ENCODE peak calls at places on chromosomes 11 and 22, in six cellular contexts. X is glutamatergic neuron; J is fibroblast of lung; K is foreskin fibroblast; O is nephron progenitor cell; I is CD8-positive, alpha-beta T cell. W is an unnamed sample.

GRCh38 chr11:36608491-36609199 is 10.6 kb upstream of the RAG2 start:
- DNase-seq in O (no peak), I (no peak), J (no peak), X (no peak), K (no peak), W (no peak)

GRCh38 chr22:42717197-42717967 is 3.3 kb downstream of the A4GALT start:
- DNase-seq in J (no peak), X (peak), O (peak), I (no peak), K (no peak), W (no peak)

GRCh38 chr11:105838668-105839403 is 183.2 kb downstream of the MSANTD4 start:
- DNase-seq in O (no peak), K (peak), I (no peak), X (no peak), J (peak), W (no peak)

GRCh38 chr11:128900468-128900867 is 9.3 kb downstream of the KCNJ5 start:
- DNase-seq in K (no peak), X (no peak), I (no peak), J (no peak), O (no peak), W (no peak)

GRCh38 chr11:10351768-10352641 is 47.1 kb downstream of the ADM start:
- DNase-seq in I (no peak), X (peak), J (peak), O (no peak), K (peak), W (no peak)

GRCh38 chr11:33616552-33616951 is 84.1 kb downstream of the C11orf91 start:
- DNase-seq in O (no peak), J (no peak), X (no peak), K (no peak), I (no peak), W (no peak)

GRCh38 chr11:109911488-109911887 is 181.7 kb upstream of the ZC3H12C start:
- DNase-seq in X (no peak), J (no peak), I (no peak), K (no peak), O (no peak), W (no peak)

GRCh38 chr22:49469896-49470740 is 357.6 kb downstream of the BRD1 start:
- DNase-seq in I (no peak), O (no peak), X (no peak), K (no peak), J (no peak), W (no peak)

GRCh38 chr22:28435271-28435825 is 244.3 kb downstream of the TTC28 start:
- DNase-seq in J (no peak), X (no peak), K (no peak), I (no peak), O (no peak), W (no peak)

GRCh38 chr11:35600439-35600838 is 17.8 kb upstream of the FJX1 start:
- DNase-seq in X (no peak), I (no peak), J (no peak), K (no peak), O (no peak), W (no peak)

GRCh38 chr11:77082838-77083552 is 16.2 kb downstream of the CAPN5 start:
- DNase-seq in J (peak), O (no peak), X (peak), I (peak), K (no peak), W (no peak)

GRCh38 chr11:34105957-34106504 is 602 bp downstream of the NAT10 start:
- DNase-seq in J (peak), I (no peak), X (no peak), O (no peak), K (no peak), W (no peak)

GRCh38 chr22:22748297-22748743 is 103.9 kb downstream of the GGTLC2 start:
- DNase-seq in J (peak), I (peak), O (peak), K (peak), X (peak), W (peak)

DNA sequence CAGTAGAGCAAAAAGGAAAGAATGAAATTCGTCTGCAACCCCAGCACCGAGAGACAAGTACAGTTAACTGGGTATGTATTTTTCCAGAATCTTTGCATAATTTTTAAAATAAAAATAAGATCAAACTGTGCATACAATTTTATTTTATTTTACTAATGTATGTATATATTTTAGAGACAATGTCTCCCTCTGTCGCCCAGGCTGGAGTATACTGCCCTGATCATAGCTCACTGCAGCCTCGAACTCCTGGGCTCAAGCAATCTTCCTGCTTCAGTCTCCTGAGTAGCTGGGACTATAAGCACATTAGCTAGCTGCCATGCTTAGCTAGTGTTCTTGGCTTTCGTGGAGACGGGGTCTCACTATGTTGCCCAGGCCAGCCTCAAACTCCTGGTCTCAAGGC is 18.8 kb upstream of the DRD2 start:
- DNase-seq in J (no peak), X (no peak), O (no peak), I (no peak), K (no peak), W (no peak)
- TF ChIP-seq CTCF in J (no peak), X (no peak), O (no peak), I (no peak), K (no peak), W (no peak)

DNA sequence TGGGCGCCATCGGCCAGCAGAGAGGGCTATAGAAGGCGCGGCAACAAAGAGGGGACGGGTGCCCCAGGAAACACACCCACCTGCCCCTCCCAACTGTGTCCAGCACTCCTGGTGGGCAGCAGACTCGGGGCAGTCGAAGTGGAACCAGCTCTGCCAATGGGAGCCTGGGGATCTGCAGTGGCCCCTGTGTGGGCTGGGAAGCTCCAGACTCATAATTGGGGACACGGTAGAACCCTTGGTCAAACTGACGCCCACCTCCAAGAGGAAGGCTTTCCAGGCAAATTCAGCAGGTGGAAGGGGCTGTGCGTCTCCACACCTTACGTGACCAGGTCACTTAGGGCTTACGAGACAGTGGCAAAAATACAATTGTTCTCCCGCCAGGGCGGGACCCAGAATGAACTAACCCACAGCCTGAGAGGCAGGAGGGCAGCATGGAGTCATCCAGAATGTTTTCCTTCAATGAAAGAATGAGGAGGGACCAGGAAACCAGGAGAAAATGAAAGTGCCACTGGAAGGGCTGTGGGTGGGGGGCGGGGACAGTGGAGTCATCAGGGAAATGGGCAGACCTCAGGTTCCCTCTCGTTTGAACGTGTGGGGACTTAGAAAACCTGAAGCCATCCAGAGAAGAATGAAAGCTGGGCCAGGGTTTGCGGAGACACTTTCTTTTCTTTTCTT is 53.2 kb upstream of the SHANK2 start:
- DNase-seq in I (no peak), X (no peak), O (no peak), J (no peak), K (no peak), W (no peak)
- TF ChIP-seq CTCF in I (no peak), X (no peak), O (no peak), J (no peak), K (no peak), W (no peak)

DNA sequence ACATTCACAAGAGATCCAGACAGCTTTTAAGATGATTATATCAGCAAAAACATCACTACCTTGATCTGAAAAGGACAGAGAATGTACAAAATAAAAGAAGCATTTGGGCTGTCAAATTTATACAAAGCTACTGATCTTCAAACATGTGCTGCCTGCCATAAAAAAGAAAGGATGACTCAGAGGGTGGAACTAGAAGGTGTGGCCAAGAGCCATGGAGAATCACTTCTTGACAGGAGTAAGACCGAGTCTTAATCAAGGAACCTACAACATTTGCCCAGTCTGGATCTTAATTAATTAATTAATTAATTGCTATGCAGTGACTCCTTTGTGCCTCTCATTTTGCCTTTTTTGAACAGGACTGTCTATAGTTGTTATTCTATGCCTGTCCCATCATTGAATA is 33.2 kb downstream of the C11orf96 start:
- DNase-seq in J (no peak), X (no peak), I (no peak), K (no peak), O (no peak), W (no peak)
- TF ChIP-seq CTCF in J (no peak), X (no peak), I (no peak), K (no peak), O (no peak), W (no peak)

GRCh38 chr11:8384199-8384821 is 120.6 kb upstream of the LMO1 start:
- DNase-seq in X (no peak), O (peak), I (no peak), J (peak), K (no peak), W (no peak)
- TF ChIP-seq CTCF in X (no peak), O (no peak), I (no peak), J (no peak), K (no peak), W (no peak)

GRCh38 chr11:72333657-72334056 is 89.7 kb upstream of the PHOX2A start:
- DNase-seq in O (peak), K (no peak), X (peak), J (peak), I (peak), W (no peak)
- TF ChIP-seq CTCF in O (no peak), K (no peak), X (no peak), J (no peak), I (no peak), W (no peak)

GRCh38 chr11:65120831-65121230 is 1.1 kb downstream of the FAU start:
- DNase-seq in K (no peak), J (no peak), X (no peak), O (no peak), I (no peak), W (no peak)

GRCh38 chr11:65117206-65118096 is at the start of gene ZNHIT2:
- DNase-seq in J (peak), K (peak), I (peak), X (peak), O (peak), W (peak)

GRCh38 chr11:65119670-65119995 is 2.1 kb upstream of the ZNHIT2 start:
- DNase-seq in X (no peak), O (no peak), I (no peak), K (no peak), J (no peak), W (no peak)

GRCh38 chr11:65116370-65117205 is 913 bp downstream of the ZNHIT2 start:
- DNase-seq in O (no peak), K (peak), X (peak), J (peak), I (peak), W (no peak)

GRCh38 chr11:65118097-65118837 is 766 bp upstream of the ZNHIT2 start:
- DNase-seq in K (no peak), O (no peak), I (no peak), J (no peak), X (no peak), W (no peak)
- TF ChIP-seq CTCF in K (no peak), O (peak), I (peak), J (no peak), X (peak), W (no peak)

GRCh38 chr22:38724926-38725571 is 19.3 kb downstream of the GTPBP1 start:
- DNase-seq in K (peak), I (no peak), J (peak), O (no peak), X (no peak), W (no peak)
- TF ChIP-seq CTCF in K (peak), I (peak), J (peak), O (peak), X (peak), W (no peak)

GRCh38 chr11:67274768-67275605 is 8.7 kb downstream of the GRK2 start:
- DNase-seq in K (no peak), I (no peak), J (no peak), X (peak), O (peak), W (no peak)

GRCh38 chr11:67275606-67276409 is 9.5 kb downstream of the GRK2 start:
- DNase-seq in X (peak), K (no peak), J (no peak), I (no peak), O (peak), W (no peak)

GRCh38 chr11:67278135-67278938 is 10.8 kb upstream of the ANKRD13D start:
- DNase-seq in J (no peak), X (peak), O (no peak), K (no peak), I (no peak), W (no peak)

GRCh38 chr11:67277231-67277961 is 11.1 kb downstream of the GRK2 start:
- DNase-seq in O (peak), X (peak), I (peak), J (peak), K (peak), W (peak)

GRCh38 chr11:67276821-67277230 is 10.6 kb downstream of the GRK2 start:
- DNase-seq in J (peak), I (peak), K (peak), O (peak), X (peak), W (no peak)
- TF ChIP-seq CTCF in J (peak), I (no peak), K (peak), O (no peak), X (no peak), W (peak)

GRCh38 chr11:124122123-124122522 is 6.9 kb downstream of the VWA5A start:
- DNase-seq in J (no peak), I (no peak), O (no peak), X (no peak), K (no peak), W (no peak)

GRCh38 chr11:124119103-124119502 is 3.9 kb downstream of the VWA5A start:
- DNase-seq in I (no peak), J (no peak), K (no peak), X (no peak), O (no peak), W (no peak)

DNA sequence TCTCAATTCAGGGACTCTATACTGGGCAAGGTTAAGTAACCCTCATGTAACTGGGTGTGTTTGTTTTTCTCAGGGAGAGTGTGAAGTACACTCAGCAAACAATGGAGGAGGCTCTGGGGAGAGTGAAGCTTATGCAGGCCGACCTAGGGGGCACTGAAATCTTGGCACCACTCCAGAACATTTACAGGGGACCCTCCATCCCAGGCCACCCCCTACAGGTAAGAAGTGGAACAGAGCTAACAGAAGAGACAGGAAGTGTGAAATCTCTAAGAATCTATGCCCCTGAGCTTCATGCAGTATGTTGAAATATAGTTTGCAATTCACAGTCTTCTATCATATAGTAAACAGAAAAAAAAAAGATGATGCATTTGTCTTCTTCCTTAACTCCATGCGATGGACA is 8.3 kb downstream of the VWA5A start:
- DNase-seq in J (no peak), I (no peak), K (no peak), O (no peak), X (no peak), W (no peak)
- TF ChIP-seq CTCF in J (no peak), I (no peak), K (no peak), O (peak), X (peak), W (no peak)

W was measured in GM20000.